ENCODE peak calls at places on chromosomes 11 and 22, in six cellular contexts. Z, M, S, I, D and U are unnamed samples. For H3K27me3, the result is how much of the 10 kb centered on the place peaks cover.

GRCh38 chr11:117229931-117230285 is 2.0 kb downstream of the PCSK7 start:
- DNase-seq in Z (no peak), M (no peak), S (no peak), I (no peak), D (no peak), U (no peak)

GRCh38 chr11:57791321-57792059 is 29.9 kb downstream of the CTNND1 start:
- DNase-seq in Z (no peak), M (no peak), S (no peak), I (no peak), D (no peak), U (no peak)

GRCh38 chr11:65639623-65640482 is 2.0 kb downstream of the SIPA1 start:
- DNase-seq in Z (no peak), M (no peak), S (no peak), I (no peak), D (peak), U (no peak)

GRCh38 chr11:92227233-92227593 is 2.6 kb downstream of the FAT3 start:
- DNase-seq in Z (no peak), M (no peak), S (no peak), I (no peak), D (no peak), U (no peak)

GRCh38 chr22:39546889-39547586 is 14.5 kb upstream of the RPS19BP1 start:
- DNase-seq in Z (no peak), M (no peak), S (peak), I (no peak), D (no peak), U (no peak)

GRCh38 chr11:8081591-8082021 is 595 bp downstream of the TUB start:
- DNase-seq in Z (no peak), M (peak), S (peak), I (no peak), D (no peak), U (no peak)

GRCh38 chr22:31122532-31123291 is at the start of gene INPP5J:
- DNase-seq in Z (peak), M (peak), S (no peak), I (no peak), D (no peak), U (no peak)

GRCh38 chr11:27820249-27820648 is 120.0 kb upstream of the BDNF start:
- DNase-seq in Z (peak), M (no peak), S (no peak), I (no peak), D (no peak), U (no peak)

GRCh38 chr11:121595717-121596156 is 143.0 kb upstream of the SORL1-AS1 start:
- DNase-seq in Z (peak), M (no peak), S (peak), I (no peak), D (no peak), U (peak)

GRCh38 chr11:102283088-102283487 is 34.2 kb upstream of the BIRC3 start:
- DNase-seq in Z (no peak), M (no peak), S (no peak), I (no peak), D (no peak), U (no peak)

GRCh38 chr11:65254724-65255123 is 7.0 kb upstream of the POLA2 start:
- DNase-seq in Z (peak), M (no peak), S (peak), I (no peak), D (no peak), U (no peak)

GRCh38 chr11:131633978-131634377 is 263.6 kb downstream of the NTM start:
- DNase-seq in Z (no peak), M (no peak), S (no peak), I (no peak), D (no peak), U (no peak)
- H3K27me3 ChIP-seq in Z (under half), M (under half), S (under half), I (under half), D (under half), U (under half)

DNA sequence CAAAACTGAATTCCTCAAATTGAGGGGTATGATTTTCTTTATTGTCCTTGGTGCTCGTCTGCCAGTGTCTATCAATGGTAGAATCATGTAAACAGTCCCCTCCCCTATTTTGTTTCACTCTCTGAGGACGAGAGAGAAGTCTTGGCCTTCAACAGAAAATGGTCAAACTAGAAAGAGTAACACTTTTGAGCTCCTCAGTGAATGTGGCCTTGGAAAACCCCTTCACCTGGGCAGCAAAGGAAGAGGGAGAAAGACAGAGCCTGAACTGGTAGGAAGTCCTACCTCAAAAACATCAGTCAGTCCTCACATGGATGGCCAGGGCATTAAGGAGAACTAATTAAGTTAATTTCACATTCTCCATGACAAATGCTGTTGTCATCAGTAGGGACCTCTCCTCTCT is 86.1 kb upstream of the TOP3B start:
- DNase-seq in Z (no peak), M (no peak), S (no peak), I (no peak), D (no peak), U (no peak)
- H3K27me3 ChIP-seq in Z (under half), M (under half), S (under half), I (under half), D (under half), U (under half)

GRCh38 chr22:49621601-49622210 is 206.0 kb downstream of the BRD1 start:
- DNase-seq in Z (no peak), M (peak), S (no peak), I (no peak), D (no peak), U (no peak)
- H3K27me3 ChIP-seq in Z (under half), M (under half), S (under half), I (under half), D (under half), U (under half)

DNA sequence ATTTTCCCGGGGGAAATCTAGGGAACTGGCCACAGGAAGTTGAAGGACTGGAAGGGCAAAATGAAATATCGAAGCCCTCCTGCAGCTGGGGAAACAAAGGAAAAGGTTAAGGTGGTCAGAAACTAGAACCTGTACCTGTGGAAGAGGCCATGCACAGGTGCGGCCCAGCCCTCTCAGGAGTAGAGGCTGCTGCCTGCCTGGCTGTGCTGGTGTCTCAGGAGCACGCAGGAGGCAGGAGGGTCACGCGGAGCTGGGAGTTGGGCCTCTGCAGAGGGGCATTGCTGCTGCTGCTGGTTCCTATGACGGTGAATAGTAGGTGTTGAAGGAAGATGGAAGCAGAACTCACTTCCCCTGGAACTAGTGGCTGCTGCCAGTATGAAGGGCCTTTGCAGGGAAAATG is 425.7 kb downstream of the NTM start:
- DNase-seq in Z (no peak), M (no peak), S (no peak), I (no peak), D (no peak), U (no peak)
- H3K27me3 ChIP-seq in Z (under half), M (under half), S (under half), I (under half), D (under half), U (under half)

GRCh38 chr11:64076764-64077163 is 41.0 kb downstream of the FLRT1 start:
- DNase-seq in Z (no peak), M (no peak), S (no peak), I (no peak), D (no peak), U (no peak)
- H3K27me3 ChIP-seq in Z (under half), M (under half), S (under half), I (under half), D (under half), U (under half)

GRCh38 chr11:31826530-31827438 is 15.7 kb upstream of the PAX6 start:
- DNase-seq in Z (no peak), M (no peak), S (peak), I (no peak), D (no peak), U (no peak)
- H3K27me3 ChIP-seq in Z (half or more), M (under half), S (under half), I (half or more), D (half or more), U (half or more)

DNA sequence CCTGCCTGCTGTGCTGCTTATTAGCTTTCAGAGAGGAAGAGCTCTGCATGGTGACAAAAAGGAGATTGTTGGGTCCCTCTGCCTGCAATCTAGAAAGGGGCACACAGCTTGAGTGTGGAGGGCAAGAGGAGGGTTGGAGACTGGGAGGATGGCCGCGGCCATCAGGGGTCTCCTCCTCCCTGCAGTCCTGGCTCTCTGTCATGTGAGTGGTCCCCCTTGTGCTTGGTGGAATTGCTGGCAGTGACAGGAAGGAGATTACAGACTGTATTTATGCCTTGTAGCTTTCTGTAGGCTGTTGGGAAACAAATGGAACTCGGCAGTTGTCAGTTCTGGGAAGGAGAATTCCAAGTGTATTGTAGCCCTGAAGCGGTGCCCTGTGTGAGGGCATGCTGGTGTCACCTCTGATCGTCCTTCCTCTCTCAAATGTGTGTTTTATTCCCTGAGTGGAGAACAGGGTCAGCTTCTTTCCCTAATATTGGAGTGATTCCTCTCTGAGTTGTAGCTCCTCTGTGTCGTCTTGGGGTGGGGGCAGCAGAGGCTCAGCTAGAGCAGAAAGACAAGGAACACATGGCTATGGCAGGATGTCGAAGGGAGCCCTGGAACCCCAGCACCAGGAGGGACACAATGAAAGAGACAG is 163.1 kb downstream of the PKNOX2 start:
- DNase-seq in Z (no peak), M (no peak), S (no peak), I (no peak), D (no peak), U (no peak)
- H3K27me3 ChIP-seq in Z (under half), M (under half), S (under half), I (under half), D (under half), U (under half)